ENCODE peak calls at places on chromosomes 1 and 21, in four cellular contexts. S, E, M and K are unnamed samples.
A peak's percentile ranks its signal among the peaks of the same experiment; 100 is the strongest.

GRCh38 chr1:212196355-212196754 is 88.9 kb upstream of the PPP2R5A start:
- DNase-seq in S (no peak), E (no peak), M (no peak), K (no peak)

GRCh38 chr1:56644941-56645662 is at the start of gene PRKAA2:
- DNase-seq in S (peak; percentile 0), E (no peak), M (peak; percentile 60), K (no peak)

GRCh38 chr1:78304766-78305165 is 186.0 kb upstream of the PTGFR start:
- DNase-seq in S (no peak), E (no peak), M (no peak), K (no peak)

GRCh38 chr1:96116707-96117106 is 604.9 kb upstream of the PTBP2 start:
- DNase-seq in S (no peak), E (no peak), M (no peak), K (no peak)

GRCh38 chr21:44696572-44696971 is 400 bp upstream of the KRTAP10-12 start:
- DNase-seq in S (no peak), E (no peak), M (no peak), K (no peak)

GRCh38 chr1:27934818-27935549 is at the start of gene SMPDL3B:
- DNase-seq in S (peak; percentile 13), E (no peak), M (no peak), K (no peak)

GRCh38 chr1:242692988-242693387 is 168.5 kb upstream of the PLD5 start:
- DNase-seq in S (no peak), E (no peak), M (no peak), K (no peak)

GRCh38 chr1:38860464-38860816 is 868 bp upstream of the RRAGC start:
- DNase-seq in S (peak; percentile 2), E (no peak), M (no peak), K (no peak)

GRCh38 chr1:24487455-24487854 is 15.2 kb upstream of the RCAN3 start:
- DNase-seq in S (no peak), E (no peak), M (no peak), K (no peak)

GRCh38 chr1:115332813-115333608 is 5.0 kb downstream of the NGF start:
- DNase-seq in S (peak; percentile 45), E (no peak), M (peak; percentile 29), K (no peak)

GRCh38 chr1:81802601-81803422 is 2.1 kb downstream of the ADGRL2 start:
- DNase-seq in S (no peak), E (no peak), M (peak; percentile 78), K (peak; percentile 4)

GRCh38 chr1:182397653-182398388 is 2.6 kb downstream of the TEDDM1 start:
- DNase-seq in S (no peak), E (no peak), M (no peak), K (no peak)

GRCh38 chr1:93614550-93615200 is 67.0 kb downstream of the BCAR3 start:
- DNase-seq in S (no peak), E (no peak), M (no peak), K (no peak)

GRCh38 chr1:90201467-90202358 is 206.8 kb downstream of the ZNF326 start:
- DNase-seq in S (peak; percentile 2), E (no peak), M (no peak), K (no peak)

GRCh38 chr1:2778220-2778592 is 23.3 kb downstream of the TTC34 start:
- DNase-seq in S (no peak), E (no peak), M (no peak), K (no peak)

GRCh38 chr21:35616090-35616489 is 444.2 kb downstream of the SETD4 start:
- DNase-seq in S (peak; percentile 31), E (no peak), M (no peak), K (no peak)

GRCh38 chr1:39576016-39576657 is 453 bp downstream of the PABPC4 start:
- DNase-seq in S (no peak), E (no peak), M (peak; percentile 39), K (peak; percentile 50)

GRCh38 chr1:206941766-206942418 is 4.4 kb downstream of the PIGR start:
- DNase-seq in S (no peak), E (no peak), M (no peak), K (no peak)

GRCh38 chr1:189939967-189940366 is 537.7 kb downstream of the BRINP3 start:
- DNase-seq in S (peak; percentile 10), E (no peak), M (no peak), K (no peak)

GRCh38 chr21:38950388-38951094 is 144.8 kb downstream of the ETS2 start:
- DNase-seq in S (peak; percentile 37), E (no peak), M (no peak), K (no peak)

GRCh38 chr21:42142141-42142540 is 71.0 kb downstream of the UMODL1 start:
- DNase-seq in S (no peak), E (no peak), M (no peak), K (no peak)

GRCh38 chr1:12722626-12723025 is 6.7 kb downstream of the AADACL3 start:
- DNase-seq in S (no peak), E (no peak), M (no peak), K (no peak)

GRCh38 chr1:20008391-20008841 is 29.0 kb upstream of the PLA2G2A start:
- DNase-seq in S (no peak), E (no peak), M (peak; percentile 82), K (no peak)

GRCh38 chr1:77484926-77485325 is 197.5 kb downstream of the ZZZ3 start:
- DNase-seq in S (no peak), E (no peak), M (no peak), K (no peak)

GRCh38 chr1:47940779-47941178 is 56.4 kb downstream of the TRABD2B start:
- DNase-seq in S (peak; percentile 37), E (no peak), M (no peak), K (no peak)

GRCh38 chr1:228723921-228724320 is 11.4 kb upstream of the RHOU start:
- DNase-seq in S (no peak), E (no peak), M (no peak), K (no peak)

GRCh38 chr21:20641251-20641650 is 357.0 kb upstream of the NCAM2 start:
- DNase-seq in S (no peak), E (no peak), M (no peak), K (no peak)

GRCh38 chr21:32562426-32562825 is 22.9 kb downstream of the TCP10L start:
- DNase-seq in S (no peak), E (no peak), M (peak; percentile 57), K (no peak)

GRCh38 chr1:109639841-109640184 is 16.1 kb upstream of the GSTM4 start:
- DNase-seq in S (no peak), E (no peak), M (no peak), K (no peak)

GRCh38 chr1:12528021-12528852 is 89.8 kb downstream of the DHRS3 start:
- DNase-seq in S (peak; percentile 44), E (no peak), M (peak; percentile 76), K (no peak)

GRCh38 chr1:245588250-245588649 is 433.5 kb downstream of the KIF26B start:
- DNase-seq in S (no peak), E (no peak), M (no peak), K (no peak)

GRCh38 chr1:109979489-109980091 is 5.0 kb upstream of the AHCYL1 start:
- DNase-seq in S (peak; percentile 85), E (no peak), M (peak; percentile 48), K (no peak)

GRCh38 chr1:169475806-169476205 is 9.9 kb downstream of the SLC19A2 start:
- DNase-seq in S (no peak), E (no peak), M (no peak), K (no peak)

GRCh38 chr1:176521211-176521610 is 58.2 kb downstream of the PAPPA2 start:
- DNase-seq in S (no peak), E (no peak), M (no peak), K (no peak)

GRCh38 chr1:25022361-25023189 is 92.5 kb upstream of the RUNX3 start:
- DNase-seq in S (peak; percentile 95), E (peak; percentile 85), M (peak; percentile 63), K (peak; percentile 69)

GRCh38 chr1:235614442-235614954 is 35.1 kb downstream of the GNG4 start:
- DNase-seq in S (no peak), E (no peak), M (no peak), K (no peak)

GRCh38 chr21:31500071-31500470 is 156.0 kb upstream of the TIAM1 start:
- DNase-seq in S (no peak), E (no peak), M (peak; percentile 37), K (no peak)

GRCh38 chr1:157773723-157774350 is 3.1 kb downstream of the FCRL2 start:
- DNase-seq in S (no peak), E (no peak), M (no peak), K (no peak)

GRCh38 chr1:203026666-203027663 is 674 bp downstream of the PPFIA4 start:
- DNase-seq in S (no peak), E (no peak), M (no peak), K (no peak)

GRCh38 chr1:231188072-231188471 is 26.2 kb downstream of the TRIM67 start:
- DNase-seq in S (no peak), E (no peak), M (no peak), K (peak; percentile 55)